ENCODE peak calls at places on chromosome 9, in eight cellular contexts. One of them, this sample, is unnamed.

GRCh38 chr9:86252870-86253269 is 6.6 kb downstream of the C9orf153 start:
- DNase-seq in PC-9: no peak
- DNase-seq in esophagus squamous epithelium: no peak
- DNase-seq in brain microvascular endothelial cell: no peak
- DNase-seq in HCT116: no peak
- DNase-seq in heart left ventricle: no peak
- DNase-seq in endodermal cell: no peak
- DNase-seq in Panc1: no peak
- DNase-seq in this sample: no peak

GRCh38 chr9:94656190-94656589 is 16.9 kb upstream of the FBP1 start:
- DNase-seq in Panc1: no peak
- DNase-seq in esophagus squamous epithelium: peak; percentile 17
- DNase-seq in HCT116: no peak
- DNase-seq in brain microvascular endothelial cell: no peak
- DNase-seq in endodermal cell: peak; percentile 60
- DNase-seq in heart left ventricle: no peak
- DNase-seq in PC-9: no peak
- DNase-seq in this sample: no peak

GRCh38 chr9:68536876-68537490 is 3.7 kb downstream of the TMEM252 start:
- DNase-seq in PC-9: no peak
- DNase-seq in brain microvascular endothelial cell: no peak
- DNase-seq in endodermal cell: no peak
- DNase-seq in Panc1: no peak
- DNase-seq in HCT116: no peak
- DNase-seq in heart left ventricle: no peak
- DNase-seq in esophagus squamous epithelium: no peak
- DNase-seq in this sample: no peak

GRCh38 chr9:83934569-83935275 is 13.5 kb upstream of the KIF27 start:
- DNase-seq in HCT116: no peak
- DNase-seq in Panc1: no peak
- DNase-seq in brain microvascular endothelial cell: no peak
- DNase-seq in esophagus squamous epithelium: no peak
- DNase-seq in heart left ventricle: no peak
- DNase-seq in endodermal cell: no peak
- DNase-seq in PC-9: peak; percentile 90
- DNase-seq in this sample: no peak

GRCh38 chr9:130707225-130707976 is 13.8 kb downstream of the EXOSC2 start:
- DNase-seq in esophagus squamous epithelium: no peak
- DNase-seq in brain microvascular endothelial cell: peak; percentile 60
- DNase-seq in PC-9: peak; percentile 61
- DNase-seq in Panc1: no peak
- DNase-seq in heart left ventricle: peak; percentile 71
- DNase-seq in HCT116: no peak
- DNase-seq in endodermal cell: peak; percentile 82
- DNase-seq in this sample: no peak

GRCh38 chr9:6641961-6642360 is 3.6 kb downstream of the GLDC start:
- DNase-seq in endodermal cell: no peak
- DNase-seq in esophagus squamous epithelium: no peak
- DNase-seq in HCT116: no peak
- DNase-seq in heart left ventricle: no peak
- DNase-seq in brain microvascular endothelial cell: no peak
- DNase-seq in PC-9: no peak
- DNase-seq in Panc1: no peak
- DNase-seq in this sample: no peak

GRCh38 chr9:76729980-76730737 is 34.1 kb upstream of the PCA3 start:
- DNase-seq in HCT116: no peak
- DNase-seq in endodermal cell: no peak
- DNase-seq in PC-9: no peak
- DNase-seq in Panc1: no peak
- DNase-seq in esophagus squamous epithelium: no peak
- DNase-seq in brain microvascular endothelial cell: no peak
- DNase-seq in heart left ventricle: no peak
- DNase-seq in this sample: no peak

GRCh38 chr9:110844121-110844520 is 175.5 kb downstream of the MUSK start:
- DNase-seq in PC-9: no peak
- DNase-seq in endodermal cell: no peak
- DNase-seq in brain microvascular endothelial cell: peak; percentile 11
- DNase-seq in esophagus squamous epithelium: no peak
- DNase-seq in Panc1: no peak
- DNase-seq in heart left ventricle: no peak
- DNase-seq in HCT116: no peak
- DNase-seq in this sample: no peak

GRCh38 chr9:91033270-91033669 is 231.7 kb downstream of the SYK start:
- DNase-seq in esophagus squamous epithelium: no peak
- DNase-seq in HCT116: no peak
- DNase-seq in endodermal cell: no peak
- DNase-seq in PC-9: no peak
- DNase-seq in brain microvascular endothelial cell: no peak
- DNase-seq in Panc1: no peak
- DNase-seq in heart left ventricle: no peak
- DNase-seq in this sample: no peak

GRCh38 chr9:95229230-95229933 is 88.1 kb downstream of the FANCC start:
- DNase-seq in PC-9: no peak
- DNase-seq in Panc1: no peak
- DNase-seq in brain microvascular endothelial cell: no peak
- DNase-seq in HCT116: no peak
- DNase-seq in esophagus squamous epithelium: no peak
- DNase-seq in endodermal cell: no peak
- DNase-seq in heart left ventricle: no peak
- DNase-seq in this sample: no peak

GRCh38 chr9:120440791-120441190 is 139.2 kb downstream of the CDK5RAP2 start:
- DNase-seq in brain microvascular endothelial cell: no peak
- DNase-seq in esophagus squamous epithelium: no peak
- DNase-seq in PC-9: peak; percentile 33
- DNase-seq in endodermal cell: no peak
- DNase-seq in heart left ventricle: no peak
- DNase-seq in HCT116: no peak
- DNase-seq in Panc1: no peak
- DNase-seq in this sample: no peak

GRCh38 chr9:80492221-80492620 is 920.5 kb downstream of the TLE4 start:
- DNase-seq in PC-9: no peak
- DNase-seq in heart left ventricle: no peak
- DNase-seq in esophagus squamous epithelium: no peak
- DNase-seq in HCT116: no peak
- DNase-seq in Panc1: no peak
- DNase-seq in endodermal cell: no peak
- DNase-seq in brain microvascular endothelial cell: peak; percentile 32
- DNase-seq in this sample: peak; percentile 10

GRCh38 chr9:120934271-120934670 is 7.7 kb upstream of the TRAF1 start:
- DNase-seq in endodermal cell: peak; percentile 32
- DNase-seq in HCT116: no peak
- DNase-seq in heart left ventricle: no peak
- DNase-seq in PC-9: no peak
- DNase-seq in esophagus squamous epithelium: no peak
- DNase-seq in brain microvascular endothelial cell: no peak
- DNase-seq in Panc1: no peak
- DNase-seq in this sample: no peak

GRCh38 chr9:77710276-77710675 is 62.2 kb upstream of the GNA14 start:
- DNase-seq in endodermal cell: no peak
- DNase-seq in HCT116: no peak
- DNase-seq in brain microvascular endothelial cell: no peak
- DNase-seq in PC-9: no peak
- DNase-seq in esophagus squamous epithelium: no peak
- DNase-seq in Panc1: no peak
- DNase-seq in heart left ventricle: no peak
- DNase-seq in this sample: no peak

GRCh38 chr9:111148390-111148993 is 110.2 kb upstream of the LPAR1 start:
- DNase-seq in brain microvascular endothelial cell: peak; percentile 20
- DNase-seq in esophagus squamous epithelium: no peak
- DNase-seq in endodermal cell: no peak
- DNase-seq in Panc1: no peak
- DNase-seq in heart left ventricle: no peak
- DNase-seq in PC-9: no peak
- DNase-seq in HCT116: no peak
- DNase-seq in this sample: no peak

GRCh38 chr9:29006603-29007002 is 1433.3 kb upstream of the C9orf72 start:
- DNase-seq in heart left ventricle: no peak
- DNase-seq in Panc1: no peak
- DNase-seq in HCT116: no peak
- DNase-seq in PC-9: no peak
- DNase-seq in esophagus squamous epithelium: no peak
- DNase-seq in brain microvascular endothelial cell: no peak
- DNase-seq in endodermal cell: no peak
- DNase-seq in this sample: no peak

GRCh38 chr9:93093081-93093448 is 3.0 kb upstream of the CARD19 start:
- DNase-seq in Panc1: no peak
- DNase-seq in heart left ventricle: peak; percentile 17
- DNase-seq in brain microvascular endothelial cell: no peak
- DNase-seq in HCT116: no peak
- DNase-seq in endodermal cell: peak; percentile 14
- DNase-seq in esophagus squamous epithelium: no peak
- DNase-seq in PC-9: no peak
- DNase-seq in this sample: no peak

GRCh38 chr9:76817489-76817888 is 53.3 kb downstream of the PCA3 start:
- DNase-seq in Panc1: no peak
- DNase-seq in endodermal cell: no peak
- DNase-seq in PC-9: no peak
- DNase-seq in esophagus squamous epithelium: no peak
- DNase-seq in brain microvascular endothelial cell: peak; percentile 63
- DNase-seq in HCT116: no peak
- DNase-seq in heart left ventricle: no peak
- DNase-seq in this sample: no peak

GRCh38 chr9:109088221-109088620 is 31.5 kb downstream of the TMEM245 start:
- DNase-seq in HCT116: no peak
- DNase-seq in brain microvascular endothelial cell: no peak
- DNase-seq in esophagus squamous epithelium: no peak
- DNase-seq in heart left ventricle: no peak
- DNase-seq in Panc1: no peak
- DNase-seq in endodermal cell: no peak
- DNase-seq in PC-9: no peak
- DNase-seq in this sample: no peak
- H3K36me3 ChIP-seq in HCT116: peaks cover 40% of the 10 kb centered on the region
- H3K36me3 ChIP-seq in brain microvascular endothelial cell: peaks cover 18% of the 10 kb centered on the region
- H3K36me3 ChIP-seq in esophagus squamous epithelium: no peaks in the 10 kb centered on the region
- H3K36me3 ChIP-seq in heart left ventricle: peaks cover 100% of the 10 kb centered on the region
- H3K36me3 ChIP-seq in Panc1: peaks cover 27% of the 10 kb centered on the region
- H3K36me3 ChIP-seq in endodermal cell: peaks cover 72% of the 10 kb centered on the region
- H3K36me3 ChIP-seq in PC-9: peaks cover 61% of the 10 kb centered on the region
- H3K36me3 ChIP-seq in this sample: no peaks in the 10 kb centered on the region

GRCh38 chr9:108310202-108310601 is 545.6 kb downstream of the ACTL7B start:
- DNase-seq in endodermal cell: no peak
- DNase-seq in heart left ventricle: no peak
- DNase-seq in HCT116: no peak
- DNase-seq in PC-9: no peak
- DNase-seq in brain microvascular endothelial cell: no peak
- DNase-seq in esophagus squamous epithelium: no peak
- DNase-seq in Panc1: no peak
- DNase-seq in this sample: no peak
- TF ChIP-seq CTCF in endodermal cell: no peak
- TF ChIP-seq CTCF in heart left ventricle: no peak
- TF ChIP-seq CTCF in HCT116: no peak
- TF ChIP-seq CTCF in PC-9: no peak
- TF ChIP-seq CTCF in brain microvascular endothelial cell: no peak
- TF ChIP-seq CTCF in esophagus squamous epithelium: no peak
- TF ChIP-seq CTCF in Panc1: no peak
- TF ChIP-seq CTCF in this sample: no peak

DNA sequence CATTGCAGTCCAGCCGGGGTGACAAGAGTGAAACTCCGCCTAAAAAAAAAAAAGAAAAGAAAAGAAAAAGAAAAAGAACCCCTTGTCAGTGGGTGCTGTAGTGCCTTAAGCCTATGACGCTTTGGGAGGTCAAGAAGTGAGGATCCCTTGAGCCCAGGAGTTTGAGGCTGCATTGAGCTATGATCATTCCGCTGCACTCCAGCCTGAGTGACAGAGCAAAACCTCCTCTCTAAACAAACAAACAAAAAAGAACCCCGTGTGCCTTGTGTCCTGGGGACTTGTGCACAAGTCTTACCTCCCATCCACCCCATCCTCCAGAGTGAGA is 33.5 kb upstream of the STXBP1 start:
- DNase-seq in esophagus squamous epithelium: no peak
- DNase-seq in PC-9: no peak
- DNase-seq in HCT116: no peak
- DNase-seq in Panc1: no peak
- DNase-seq in brain microvascular endothelial cell: no peak
- DNase-seq in endodermal cell: no peak
- DNase-seq in heart left ventricle: no peak
- DNase-seq in this sample: no peak
- H3K4me3 ChIP-seq in esophagus squamous epithelium: peak overlapping the region; percentile 46
- H3K4me3 ChIP-seq in PC-9: peak overlapping the region; percentile 57
- H3K4me3 ChIP-seq in HCT116: peak overlapping the region; percentile 54
- H3K4me3 ChIP-seq in Panc1: peak overlapping the region; percentile 44
- H3K4me3 ChIP-seq in brain microvascular endothelial cell: peak overlapping the region; percentile 44
- H3K4me3 ChIP-seq in endodermal cell: no peak overlapping the region
- H3K4me3 ChIP-seq in heart left ventricle: peak overlapping the region; percentile 31
- H3K4me3 ChIP-seq in this sample: peak overlapping the region; percentile 20

DNA sequence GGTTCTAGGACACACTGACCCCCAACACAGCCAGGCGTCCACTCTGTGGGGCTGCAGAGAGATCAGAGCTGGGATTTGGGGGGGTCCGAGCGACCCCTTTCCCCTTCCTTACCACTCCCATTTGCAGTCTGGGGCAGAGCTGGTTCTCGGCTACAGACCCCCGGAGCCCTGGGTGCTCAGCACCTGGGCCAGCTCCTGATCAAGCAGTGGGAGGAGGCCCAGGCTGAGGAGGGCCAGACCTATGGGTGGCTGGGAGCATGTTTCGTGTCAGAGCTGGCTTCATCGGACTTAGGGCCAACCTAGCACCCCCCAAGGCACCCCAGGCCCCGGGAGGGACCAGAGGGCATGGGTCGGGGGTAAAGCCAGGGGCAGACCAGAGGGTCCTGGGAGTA is 7.6 kb downstream of the GRIN1 start:
- DNase-seq in brain microvascular endothelial cell: no peak
- DNase-seq in HCT116: no peak
- DNase-seq in PC-9: no peak
- DNase-seq in heart left ventricle: no peak
- DNase-seq in esophagus squamous epithelium: no peak
- DNase-seq in endodermal cell: no peak
- DNase-seq in Panc1: no peak
- DNase-seq in this sample: no peak
- H3K36me3 ChIP-seq in brain microvascular endothelial cell: no peaks in the 10 kb centered on the region
- H3K36me3 ChIP-seq in HCT116: no peaks in the 10 kb centered on the region
- H3K36me3 ChIP-seq in PC-9: no peaks in the 10 kb centered on the region
- H3K36me3 ChIP-seq in heart left ventricle: no peaks in the 10 kb centered on the region
- H3K36me3 ChIP-seq in esophagus squamous epithelium: no peaks in the 10 kb centered on the region
- H3K36me3 ChIP-seq in endodermal cell: no peaks in the 10 kb centered on the region
- H3K36me3 ChIP-seq in Panc1: no peaks in the 10 kb centered on the region
- H3K36me3 ChIP-seq in this sample: no peaks in the 10 kb centered on the region

GRCh38 chr9:123825337-123825736 is 104.6 kb downstream of the DENND1A start:
- DNase-seq in esophagus squamous epithelium: no peak
- DNase-seq in Panc1: no peak
- DNase-seq in endodermal cell: no peak
- DNase-seq in heart left ventricle: no peak
- DNase-seq in PC-9: no peak
- DNase-seq in brain microvascular endothelial cell: peak; percentile 13
- DNase-seq in HCT116: no peak
- DNase-seq in this sample: no peak
- TF ChIP-seq CTCF in esophagus squamous epithelium: no peak
- TF ChIP-seq CTCF in Panc1: no peak
- TF ChIP-seq CTCF in endodermal cell: peak; percentile 67
- TF ChIP-seq CTCF in heart left ventricle: no peak
- TF ChIP-seq CTCF in PC-9: peak; percentile 25
- TF ChIP-seq CTCF in brain microvascular endothelial cell: peak; percentile 51
- TF ChIP-seq CTCF in HCT116: no peak
- TF ChIP-seq CTCF in this sample: no peak

This sample was measured in kidney epithelial cell.